ENCODE peak calls at places on chromosomes 11 and 22, in eight cellular contexts. One of them, this sample, is unnamed.

GRCh38 chr11:76935030-76935429 is 74.3 kb downstream of the ACER3 start:
- DNase-seq in EH: no peak
- DNase-seq in Right ventricle myocardium superior: no peak
- DNase-seq in stimulated activated CD8-positive, alpha-beta memory T cell treated with anti-CD3 and anti-CD28 coated beads, Interleukin-7, amount 100 ng/mL, for 1 hour: no peak
- DNase-seq in iris pigment epithelial cell: peak; percentile 7
- DNase-seq in kidney tubule cell: no peak
- DNase-seq in pulmonary artery endothelial cell: no peak
- DNase-seq in MM.1S: no peak
- DNase-seq in this sample: peak; percentile 4

GRCh38 chr22:39469681-39470461 is 13.1 kb downstream of the MGAT3 start:
- DNase-seq in Right ventricle myocardium superior: no peak
- DNase-seq in kidney tubule cell: no peak
- DNase-seq in iris pigment epithelial cell: no peak
- DNase-seq in stimulated activated CD8-positive, alpha-beta memory T cell treated with anti-CD3 and anti-CD28 coated beads, Interleukin-7, amount 100 ng/mL, for 1 hour: no peak
- DNase-seq in MM.1S: no peak
- DNase-seq in EH: no peak
- DNase-seq in pulmonary artery endothelial cell: no peak
- DNase-seq in this sample: no peak

GRCh38 chr11:103676413-103676812 is 360.0 kb upstream of the DDI1 start:
- DNase-seq in kidney tubule cell: no peak
- DNase-seq in EH: peak; percentile 48
- DNase-seq in MM.1S: no peak
- DNase-seq in pulmonary artery endothelial cell: no peak
- DNase-seq in Right ventricle myocardium superior: no peak
- DNase-seq in stimulated activated CD8-positive, alpha-beta memory T cell treated with anti-CD3 and anti-CD28 coated beads, Interleukin-7, amount 100 ng/mL, for 1 hour: no peak
- DNase-seq in iris pigment epithelial cell: peak; percentile 35
- DNase-seq in this sample: no peak

GRCh38 chr22:50599816-50600454 is 658 bp upstream of the MAPK8IP2 start:
- DNase-seq in EH: peak; percentile 41
- DNase-seq in kidney tubule cell: no peak
- DNase-seq in stimulated activated CD8-positive, alpha-beta memory T cell treated with anti-CD3 and anti-CD28 coated beads, Interleukin-7, amount 100 ng/mL, for 1 hour: no peak
- DNase-seq in MM.1S: peak; percentile 29
- DNase-seq in pulmonary artery endothelial cell: no peak
- DNase-seq in iris pigment epithelial cell: peak; percentile 24
- DNase-seq in Right ventricle myocardium superior: peak; percentile 66
- DNase-seq in this sample: peak; percentile 44

GRCh38 chr11:66476841-66477251 is 3.4 kb upstream of the DPP3 start:
- DNase-seq in iris pigment epithelial cell: no peak
- DNase-seq in stimulated activated CD8-positive, alpha-beta memory T cell treated with anti-CD3 and anti-CD28 coated beads, Interleukin-7, amount 100 ng/mL, for 1 hour: no peak
- DNase-seq in pulmonary artery endothelial cell: no peak
- DNase-seq in Right ventricle myocardium superior: no peak
- DNase-seq in MM.1S: no peak
- DNase-seq in kidney tubule cell: no peak
- DNase-seq in EH: no peak
- DNase-seq in this sample: no peak

GRCh38 chr11:111557425-111558111 is 17.0 kb downstream of the LAYN start:
- DNase-seq in stimulated activated CD8-positive, alpha-beta memory T cell treated with anti-CD3 and anti-CD28 coated beads, Interleukin-7, amount 100 ng/mL, for 1 hour: no peak
- DNase-seq in iris pigment epithelial cell: peak; percentile 99
- DNase-seq in EH: peak; percentile 99
- DNase-seq in kidney tubule cell: peak; percentile 78
- DNase-seq in MM.1S: no peak
- DNase-seq in Right ventricle myocardium superior: no peak
- DNase-seq in pulmonary artery endothelial cell: no peak
- DNase-seq in this sample: no peak

GRCh38 chr11:8973121-8973520 is 8.9 kb upstream of the TMEM9B start:
- DNase-seq in MM.1S: no peak
- DNase-seq in stimulated activated CD8-positive, alpha-beta memory T cell treated with anti-CD3 and anti-CD28 coated beads, Interleukin-7, amount 100 ng/mL, for 1 hour: no peak
- DNase-seq in iris pigment epithelial cell: no peak
- DNase-seq in pulmonary artery endothelial cell: no peak
- DNase-seq in Right ventricle myocardium superior: no peak
- DNase-seq in kidney tubule cell: no peak
- DNase-seq in EH: peak; percentile 22
- DNase-seq in this sample: no peak

GRCh38 chr11:31810779-31811647 is at the start of gene PAX6:
- DNase-seq in iris pigment epithelial cell: peak; percentile 78
- DNase-seq in EH: no peak
- DNase-seq in kidney tubule cell: peak; percentile 97
- DNase-seq in MM.1S: peak; percentile 3
- DNase-seq in pulmonary artery endothelial cell: peak; percentile 10
- DNase-seq in Right ventricle myocardium superior: peak; percentile 65
- DNase-seq in stimulated activated CD8-positive, alpha-beta memory T cell treated with anti-CD3 and anti-CD28 coated beads, Interleukin-7, amount 100 ng/mL, for 1 hour: no peak
- DNase-seq in this sample: peak; percentile 81

GRCh38 chr22:40484906-40485660 is 114.7 kb downstream of the SGSM3 start:
- DNase-seq in stimulated activated CD8-positive, alpha-beta memory T cell treated with anti-CD3 and anti-CD28 coated beads, Interleukin-7, amount 100 ng/mL, for 1 hour: no peak
- DNase-seq in EH: peak; percentile 59
- DNase-seq in Right ventricle myocardium superior: no peak
- DNase-seq in pulmonary artery endothelial cell: no peak
- DNase-seq in MM.1S: no peak
- DNase-seq in kidney tubule cell: peak; percentile 23
- DNase-seq in iris pigment epithelial cell: peak; percentile 56
- DNase-seq in this sample: no peak

GRCh38 chr11:99822846-99823565 is 802.3 kb downstream of the CNTN5 start:
- DNase-seq in MM.1S: no peak
- DNase-seq in pulmonary artery endothelial cell: no peak
- DNase-seq in EH: no peak
- DNase-seq in Right ventricle myocardium superior: no peak
- DNase-seq in iris pigment epithelial cell: peak; percentile 58
- DNase-seq in kidney tubule cell: peak; percentile 69
- DNase-seq in stimulated activated CD8-positive, alpha-beta memory T cell treated with anti-CD3 and anti-CD28 coated beads, Interleukin-7, amount 100 ng/mL, for 1 hour: no peak
- DNase-seq in this sample: no peak

GRCh38 chr22:49393526-49393925 is 434.1 kb downstream of the BRD1 start:
- DNase-seq in kidney tubule cell: no peak
- DNase-seq in iris pigment epithelial cell: no peak
- DNase-seq in Right ventricle myocardium superior: no peak
- DNase-seq in stimulated activated CD8-positive, alpha-beta memory T cell treated with anti-CD3 and anti-CD28 coated beads, Interleukin-7, amount 100 ng/mL, for 1 hour: no peak
- DNase-seq in pulmonary artery endothelial cell: no peak
- DNase-seq in EH: no peak
- DNase-seq in MM.1S: no peak
- DNase-seq in this sample: no peak

GRCh38 chr11:66974724-66975402 is at the start of gene C11orf86:
- DNase-seq in Right ventricle myocardium superior: no peak
- DNase-seq in stimulated activated CD8-positive, alpha-beta memory T cell treated with anti-CD3 and anti-CD28 coated beads, Interleukin-7, amount 100 ng/mL, for 1 hour: no peak
- DNase-seq in iris pigment epithelial cell: no peak
- DNase-seq in EH: no peak
- DNase-seq in kidney tubule cell: peak; percentile 32
- DNase-seq in MM.1S: no peak
- DNase-seq in pulmonary artery endothelial cell: no peak
- DNase-seq in this sample: no peak

GRCh38 chr11:15663778-15664218 is 549.1 kb downstream of the INSC start:
- DNase-seq in EH: peak; percentile 10
- DNase-seq in Right ventricle myocardium superior: no peak
- DNase-seq in MM.1S: no peak
- DNase-seq in stimulated activated CD8-positive, alpha-beta memory T cell treated with anti-CD3 and anti-CD28 coated beads, Interleukin-7, amount 100 ng/mL, for 1 hour: no peak
- DNase-seq in pulmonary artery endothelial cell: no peak
- DNase-seq in kidney tubule cell: peak; percentile 89
- DNase-seq in iris pigment epithelial cell: no peak
- DNase-seq in this sample: no peak

GRCh38 chr11:112828433-112828832 is 132.8 kb upstream of the NCAM1 start:
- DNase-seq in kidney tubule cell: no peak
- DNase-seq in pulmonary artery endothelial cell: no peak
- DNase-seq in MM.1S: no peak
- DNase-seq in stimulated activated CD8-positive, alpha-beta memory T cell treated with anti-CD3 and anti-CD28 coated beads, Interleukin-7, amount 100 ng/mL, for 1 hour: no peak
- DNase-seq in EH: no peak
- DNase-seq in Right ventricle myocardium superior: no peak
- DNase-seq in iris pigment epithelial cell: no peak
- DNase-seq in this sample: no peak

GRCh38 chr11:20099527-20099926 is 60.7 kb downstream of the DBX1 start:
- DNase-seq in MM.1S: no peak
- DNase-seq in kidney tubule cell: no peak
- DNase-seq in EH: no peak
- DNase-seq in stimulated activated CD8-positive, alpha-beta memory T cell treated with anti-CD3 and anti-CD28 coated beads, Interleukin-7, amount 100 ng/mL, for 1 hour: no peak
- DNase-seq in Right ventricle myocardium superior: no peak
- DNase-seq in iris pigment epithelial cell: no peak
- DNase-seq in pulmonary artery endothelial cell: no peak
- DNase-seq in this sample: peak; percentile 62

GRCh38 chr11:108559340-108559739 is 34.2 kb downstream of the EXPH5 start:
- DNase-seq in stimulated activated CD8-positive, alpha-beta memory T cell treated with anti-CD3 and anti-CD28 coated beads, Interleukin-7, amount 100 ng/mL, for 1 hour: no peak
- DNase-seq in iris pigment epithelial cell: peak; percentile 86
- DNase-seq in MM.1S: no peak
- DNase-seq in EH: peak; percentile 83
- DNase-seq in Right ventricle myocardium superior: no peak
- DNase-seq in kidney tubule cell: peak; percentile 65
- DNase-seq in pulmonary artery endothelial cell: no peak
- DNase-seq in this sample: no peak

GRCh38 chr11:33633251-33634003 is 67.2 kb downstream of the C11orf91 start:
- DNase-seq in iris pigment epithelial cell: peak; percentile 93
- DNase-seq in pulmonary artery endothelial cell: no peak
- DNase-seq in EH: peak; percentile 81
- DNase-seq in MM.1S: no peak
- DNase-seq in Right ventricle myocardium superior: no peak
- DNase-seq in kidney tubule cell: peak; percentile 79
- DNase-seq in stimulated activated CD8-positive, alpha-beta memory T cell treated with anti-CD3 and anti-CD28 coated beads, Interleukin-7, amount 100 ng/mL, for 1 hour: no peak
- DNase-seq in this sample: peak; percentile 52

GRCh38 chr11:78907636-78908035 is 333.0 kb upstream of the NARS2 start:
- DNase-seq in MM.1S: no peak
- DNase-seq in stimulated activated CD8-positive, alpha-beta memory T cell treated with anti-CD3 and anti-CD28 coated beads, Interleukin-7, amount 100 ng/mL, for 1 hour: no peak
- DNase-seq in EH: no peak
- DNase-seq in iris pigment epithelial cell: no peak
- DNase-seq in pulmonary artery endothelial cell: no peak
- DNase-seq in kidney tubule cell: peak; percentile 58
- DNase-seq in Right ventricle myocardium superior: no peak
- DNase-seq in this sample: no peak

GRCh38 chr11:125949271-125950177 is 3.7 kb downstream of the VSIG10L2 start:
- DNase-seq in kidney tubule cell: no peak
- DNase-seq in pulmonary artery endothelial cell: no peak
- DNase-seq in MM.1S: no peak
- DNase-seq in Right ventricle myocardium superior: no peak
- DNase-seq in EH: no peak
- DNase-seq in iris pigment epithelial cell: no peak
- DNase-seq in stimulated activated CD8-positive, alpha-beta memory T cell treated with anti-CD3 and anti-CD28 coated beads, Interleukin-7, amount 100 ng/mL, for 1 hour: no peak
- DNase-seq in this sample: no peak

GRCh38 chr11:19079643-19080440 is 19.3 kb upstream of the MRGPRX2 start:
- DNase-seq in kidney tubule cell: peak; percentile 93
- DNase-seq in Right ventricle myocardium superior: no peak
- DNase-seq in pulmonary artery endothelial cell: peak; percentile 81
- DNase-seq in stimulated activated CD8-positive, alpha-beta memory T cell treated with anti-CD3 and anti-CD28 coated beads, Interleukin-7, amount 100 ng/mL, for 1 hour: no peak
- DNase-seq in iris pigment epithelial cell: peak; percentile 73
- DNase-seq in MM.1S: no peak
- DNase-seq in EH: peak; percentile 98
- DNase-seq in this sample: peak; percentile 86

GRCh38 chr11:36292311-36292722 is 3.1 kb upstream of the COMMD9 start:
- DNase-seq in kidney tubule cell: peak; percentile 65
- DNase-seq in MM.1S: peak; percentile 61
- DNase-seq in iris pigment epithelial cell: peak; percentile 54
- DNase-seq in Right ventricle myocardium superior: no peak
- DNase-seq in pulmonary artery endothelial cell: no peak
- DNase-seq in stimulated activated CD8-positive, alpha-beta memory T cell treated with anti-CD3 and anti-CD28 coated beads, Interleukin-7, amount 100 ng/mL, for 1 hour: no peak
- DNase-seq in EH: peak; percentile 63
- DNase-seq in this sample: peak; percentile 40

GRCh38 chr22:38973289-38974169 is 8.6 kb upstream of the APOBEC3B start:
- DNase-seq in MM.1S: peak; percentile 74
- DNase-seq in EH: peak; percentile 23
- DNase-seq in Right ventricle myocardium superior: no peak
- DNase-seq in pulmonary artery endothelial cell: no peak
- DNase-seq in kidney tubule cell: peak; percentile 34
- DNase-seq in stimulated activated CD8-positive, alpha-beta memory T cell treated with anti-CD3 and anti-CD28 coated beads, Interleukin-7, amount 100 ng/mL, for 1 hour: peak; percentile 35
- DNase-seq in iris pigment epithelial cell: peak; percentile 25
- DNase-seq in this sample: peak; percentile 45